ENCODE peak calls at places on chromosomes 5 and 9, in ten cellular contexts. One of them, this sample, is unnamed.

GRCh38 chr5:168712280-168712924 is 133.2 kb upstream of the PANK3 start:
- DNase-seq in CD8-positive, alpha-beta T cell: no peak
- DNase-seq in RWPE1: peak
- DNase-seq in body of pancreas: no peak
- DNase-seq in K562: no peak
- DNase-seq in EL: peak
- DNase-seq in cardiac fibroblast: peak
- DNase-seq in NCI-H2081: no peak
- DNase-seq in neural crest cell: no peak
- DNase-seq in fibroblast of lung: peak
- DNase-seq in this sample: peak

GRCh38 chr5:71719092-71719964 is at the start of gene CARTPT:
- DNase-seq in CD8-positive, alpha-beta T cell: no peak
- DNase-seq in RWPE1: peak
- DNase-seq in neural crest cell: peak
- DNase-seq in fibroblast of lung: peak
- DNase-seq in K562: peak
- DNase-seq in cardiac fibroblast: no peak
- DNase-seq in EL: no peak
- DNase-seq in body of pancreas: no peak
- DNase-seq in NCI-H2081: no peak
- DNase-seq in this sample: peak

GRCh38 chr9:84278131-84278530 is 62.4 kb downstream of the SLC28A3 start:
- DNase-seq in NCI-H2081: no peak
- DNase-seq in RWPE1: no peak
- DNase-seq in K562: no peak
- DNase-seq in EL: peak
- DNase-seq in CD8-positive, alpha-beta T cell: no peak
- DNase-seq in cardiac fibroblast: peak
- DNase-seq in body of pancreas: no peak
- DNase-seq in neural crest cell: no peak
- DNase-seq in fibroblast of lung: no peak
- DNase-seq in this sample: no peak

GRCh38 chr5:14325369-14325768 is 182.2 kb downstream of the TRIO start:
- DNase-seq in cardiac fibroblast: no peak
- DNase-seq in CD8-positive, alpha-beta T cell: no peak
- DNase-seq in fibroblast of lung: peak
- DNase-seq in body of pancreas: no peak
- DNase-seq in K562: peak
- DNase-seq in NCI-H2081: no peak
- DNase-seq in neural crest cell: no peak
- DNase-seq in RWPE1: no peak
- DNase-seq in EL: no peak
- DNase-seq in this sample: no peak

GRCh38 chr5:102760815-102761214 is 5.7 kb downstream of the PAM start:
- DNase-seq in K562: no peak
- DNase-seq in RWPE1: no peak
- DNase-seq in fibroblast of lung: peak
- DNase-seq in body of pancreas: no peak
- DNase-seq in cardiac fibroblast: peak
- DNase-seq in neural crest cell: no peak
- DNase-seq in EL: no peak
- DNase-seq in CD8-positive, alpha-beta T cell: no peak
- DNase-seq in NCI-H2081: no peak
- DNase-seq in this sample: peak

GRCh38 chr9:88076286-88077070 is 61.8 kb downstream of the SPATA31C2 start:
- DNase-seq in K562: peak
- DNase-seq in neural crest cell: peak
- DNase-seq in EL: peak
- DNase-seq in cardiac fibroblast: peak
- DNase-seq in body of pancreas: peak
- DNase-seq in NCI-H2081: peak
- DNase-seq in RWPE1: peak
- DNase-seq in CD8-positive, alpha-beta T cell: no peak
- DNase-seq in fibroblast of lung: peak
- DNase-seq in this sample: peak

GRCh38 chr9:92325991-92326500 is 293 bp downstream of the CENPP start:
- DNase-seq in EL: no peak
- DNase-seq in fibroblast of lung: peak
- DNase-seq in RWPE1: peak
- DNase-seq in NCI-H2081: peak
- DNase-seq in K562: peak
- DNase-seq in cardiac fibroblast: no peak
- DNase-seq in neural crest cell: no peak
- DNase-seq in CD8-positive, alpha-beta T cell: no peak
- DNase-seq in body of pancreas: no peak
- DNase-seq in this sample: no peak

GRCh38 chr9:13034696-13035006 is 244.8 kb downstream of the MPDZ start:
- DNase-seq in RWPE1: no peak
- DNase-seq in fibroblast of lung: peak
- DNase-seq in K562: no peak
- DNase-seq in cardiac fibroblast: no peak
- DNase-seq in body of pancreas: no peak
- DNase-seq in CD8-positive, alpha-beta T cell: no peak
- DNase-seq in neural crest cell: no peak
- DNase-seq in NCI-H2081: peak
- DNase-seq in EL: no peak
- DNase-seq in this sample: no peak

GRCh38 chr5:155313518-155313917 is 300.0 kb downstream of the KIF4B start:
- DNase-seq in cardiac fibroblast: no peak
- DNase-seq in CD8-positive, alpha-beta T cell: no peak
- DNase-seq in NCI-H2081: no peak
- DNase-seq in EL: no peak
- DNase-seq in K562: no peak
- DNase-seq in fibroblast of lung: no peak
- DNase-seq in RWPE1: peak
- DNase-seq in neural crest cell: no peak
- DNase-seq in body of pancreas: no peak
- DNase-seq in this sample: no peak

GRCh38 chr9:98176391-98177259 is 15.8 kb downstream of the CORO2A start:
- DNase-seq in fibroblast of lung: no peak
- DNase-seq in neural crest cell: no peak
- DNase-seq in EL: no peak
- DNase-seq in CD8-positive, alpha-beta T cell: no peak
- DNase-seq in body of pancreas: no peak
- DNase-seq in K562: no peak
- DNase-seq in cardiac fibroblast: no peak
- DNase-seq in RWPE1: no peak
- DNase-seq in NCI-H2081: no peak
- DNase-seq in this sample: no peak

GRCh38 chr9:107425110-107426025 is 64.2 kb downstream of the KLF4 start:
- DNase-seq in CD8-positive, alpha-beta T cell: no peak
- DNase-seq in body of pancreas: peak
- DNase-seq in cardiac fibroblast: peak
- DNase-seq in fibroblast of lung: peak
- DNase-seq in NCI-H2081: no peak
- DNase-seq in RWPE1: peak
- DNase-seq in EL: peak
- DNase-seq in K562: peak
- DNase-seq in neural crest cell: peak
- DNase-seq in this sample: peak

GRCh38 chr5:152170350-152170749 is 234.7 kb downstream of the NMUR2 start:
- DNase-seq in CD8-positive, alpha-beta T cell: no peak
- DNase-seq in cardiac fibroblast: no peak
- DNase-seq in body of pancreas: peak
- DNase-seq in RWPE1: no peak
- DNase-seq in fibroblast of lung: no peak
- DNase-seq in NCI-H2081: no peak
- DNase-seq in neural crest cell: no peak
- DNase-seq in EL: peak
- DNase-seq in K562: no peak
- DNase-seq in this sample: no peak

GRCh38 chr5:56019306-56020272 is 24.8 kb upstream of the IL6ST start:
- DNase-seq in fibroblast of lung: peak
- DNase-seq in cardiac fibroblast: peak
- DNase-seq in K562: no peak
- DNase-seq in RWPE1: no peak
- DNase-seq in NCI-H2081: no peak
- DNase-seq in CD8-positive, alpha-beta T cell: no peak
- DNase-seq in neural crest cell: no peak
- DNase-seq in EL: peak
- DNase-seq in body of pancreas: no peak
- DNase-seq in this sample: peak

GRCh38 chr9:106883626-106884190 is 20.7 kb downstream of the ZNF462 start:
- DNase-seq in neural crest cell: no peak
- DNase-seq in RWPE1: no peak
- DNase-seq in NCI-H2081: no peak
- DNase-seq in K562: no peak
- DNase-seq in body of pancreas: no peak
- DNase-seq in EL: peak
- DNase-seq in cardiac fibroblast: peak
- DNase-seq in fibroblast of lung: peak
- DNase-seq in CD8-positive, alpha-beta T cell: no peak
- DNase-seq in this sample: no peak

GRCh38 chr9:92468206-92468605 is 14.1 kb downstream of the ASPN start:
- DNase-seq in fibroblast of lung: no peak
- DNase-seq in RWPE1: peak
- DNase-seq in NCI-H2081: peak
- DNase-seq in neural crest cell: no peak
- DNase-seq in K562: no peak
- DNase-seq in EL: peak
- DNase-seq in CD8-positive, alpha-beta T cell: no peak
- DNase-seq in body of pancreas: no peak
- DNase-seq in cardiac fibroblast: peak
- DNase-seq in this sample: peak

GRCh38 chr9:107019216-107019615 is 156.2 kb downstream of the ZNF462 start:
- DNase-seq in K562: no peak
- DNase-seq in NCI-H2081: no peak
- DNase-seq in cardiac fibroblast: peak
- DNase-seq in body of pancreas: no peak
- DNase-seq in EL: peak
- DNase-seq in neural crest cell: no peak
- DNase-seq in fibroblast of lung: peak
- DNase-seq in CD8-positive, alpha-beta T cell: no peak
- DNase-seq in RWPE1: no peak
- DNase-seq in this sample: peak